ENCODE peak calls at places on chromosomes 5 and 9, in seven cellular contexts. Y is SK-N-SH, L is GM04503, N is MG63, K is left ventricle myocardium inferior, E is AG20443, J is uterus. V is an unnamed sample.

GRCh38 chr5:134824681-134825080 is 21.1 kb upstream of the C5orf24 start:
- DNase-seq in Y (no peak), L (no peak), N (no peak), J (no peak), E (no peak), K (no peak), V (no peak)

GRCh38 chr5:61617995-61618525 is 286.0 kb downstream of the ZSWIM6 start:
- DNase-seq in E (no peak), N (no peak), K (no peak), L (no peak), J (no peak), Y (no peak), V (no peak)

GRCh38 chr5:116517557-116517956 is 57.1 kb downstream of the SEMA6A start:
- DNase-seq in E (no peak), N (no peak), L (no peak), J (no peak), K (no peak), Y (no peak), V (no peak)

GRCh38 chr9:82117025-82117424 is 128.5 kb downstream of the SPATA31D1 start:
- DNase-seq in K (no peak), L (no peak), N (no peak), Y (peak; percentile 38), J (no peak), E (peak; percentile 55), V (no peak)

GRCh38 chr5:87899109-87900100 is 369.2 kb downstream of the TMEM161B start:
- DNase-seq in J (peak; percentile 54), N (peak; percentile 14), E (no peak), K (peak; percentile 29), L (no peak), Y (no peak), V (no peak)

GRCh38 chr5:68288756-68289134 is 73.2 kb downstream of the PIK3R1 start:
- DNase-seq in Y (peak; percentile 58), K (peak; percentile 18), E (no peak), L (no peak), N (no peak), J (peak; percentile 55), V (no peak)

GRCh38 chr9:128043467-128043868 is 23.7 kb downstream of the NAIF1 start:
- DNase-seq in J (no peak), K (no peak), Y (no peak), E (no peak), L (no peak), N (no peak), V (no peak)

GRCh38 chr5:149831492-149831891 is 101.4 kb downstream of the PPARGC1B start:
- DNase-seq in K (no peak), E (no peak), N (no peak), Y (no peak), J (no peak), L (no peak), V (no peak)

GRCh38 chr9:131839281-131840084 is 99.6 kb upstream of the RAPGEF1 start:
- DNase-seq in Y (no peak), K (no peak), L (peak; percentile 34), J (no peak), E (peak; percentile 89), N (peak; percentile 75), V (peak; percentile 44)

GRCh38 chr5:37717613-37718431 is 122.0 kb downstream of the GDNF start:
- DNase-seq in E (no peak), N (peak; percentile 77), Y (peak; percentile 26), L (no peak), K (no peak), J (no peak), V (no peak)

GRCh38 chr9:131410051-131410491 is 16.2 kb downstream of the PRRC2B start:
- DNase-seq in Y (no peak), E (no peak), K (no peak), N (no peak), J (no peak), L (no peak), V (peak; percentile 52)

GRCh38 chr9:109161471-109161870 is 5.6 kb downstream of the FRRS1L start:
- DNase-seq in J (no peak), E (no peak), L (no peak), N (no peak), K (no peak), Y (no peak), V (no peak)

GRCh38 chr5:150253416-150254208 is 36.0 kb downstream of the CAMK2A start:
- DNase-seq in N (no peak), J (no peak), Y (no peak), L (no peak), K (no peak), E (no peak), V (no peak)